ENCODE peak calls at places on chromosomes 5 and 9, in six cellular contexts. One of them, this sample, is unnamed.

GRCh38 chr5:116234681-116235080 is 149.9 kb downstream of the COMMD10 start:
- DNase-seq in choroid plexus epithelial cell: no peak
- DNase-seq in GM12865: no peak
- DNase-seq in Calu3: no peak
- DNase-seq in suprapubic skin: no peak
- DNase-seq in GM10248: no peak
- DNase-seq in this sample: no peak

GRCh38 chr9:35432076-35432475 is 57.8 kb upstream of the RUSC2 start:
- DNase-seq in choroid plexus epithelial cell: no peak
- DNase-seq in GM12865: no peak
- DNase-seq in Calu3: no peak
- DNase-seq in suprapubic skin: no peak
- DNase-seq in GM10248: no peak
- DNase-seq in this sample: no peak

GRCh38 chr5:77066823-77067442 is 20.2 kb downstream of the ZBED3 start:
- DNase-seq in choroid plexus epithelial cell: peak
- DNase-seq in GM12865: peak
- DNase-seq in Calu3: no peak
- DNase-seq in suprapubic skin: no peak
- DNase-seq in GM10248: no peak
- DNase-seq in this sample: no peak

GRCh38 chr5:33072700-33073099 is 361.6 kb downstream of the NPR3 start:
- DNase-seq in choroid plexus epithelial cell: no peak
- DNase-seq in GM12865: no peak
- DNase-seq in Calu3: no peak
- DNase-seq in suprapubic skin: no peak
- DNase-seq in GM10248: no peak
- DNase-seq in this sample: no peak

GRCh38 chr9:88889386-88889785 is 101.9 kb upstream of the S1PR3 start:
- DNase-seq in choroid plexus epithelial cell: peak
- DNase-seq in GM12865: no peak
- DNase-seq in Calu3: no peak
- DNase-seq in suprapubic skin: no peak
- DNase-seq in GM10248: no peak
- DNase-seq in this sample: no peak

GRCh38 chr5:175012267-175012666 is 287.9 kb downstream of the MSX2 start:
- DNase-seq in choroid plexus epithelial cell: no peak
- DNase-seq in GM12865: no peak
- DNase-seq in Calu3: no peak
- DNase-seq in suprapubic skin: no peak
- DNase-seq in GM10248: no peak
- DNase-seq in this sample: no peak

GRCh38 chr5:170151105-170151831 is 45.6 kb downstream of the FOXI1 start:
- DNase-seq in choroid plexus epithelial cell: peak
- DNase-seq in GM12865: peak
- DNase-seq in Calu3: peak
- DNase-seq in suprapubic skin: no peak
- DNase-seq in GM10248: peak
- DNase-seq in this sample: no peak

GRCh38 chr9:12822111-12822510 is 47.3 kb downstream of the LURAP1L start:
- DNase-seq in choroid plexus epithelial cell: no peak
- DNase-seq in GM12865: no peak
- DNase-seq in Calu3: no peak
- DNase-seq in suprapubic skin: no peak
- DNase-seq in GM10248: no peak
- DNase-seq in this sample: no peak

GRCh38 chr9:19992556-19992955 is 203.7 kb upstream of the SLC24A2 start:
- DNase-seq in choroid plexus epithelial cell: peak
- DNase-seq in GM12865: no peak
- DNase-seq in Calu3: no peak
- DNase-seq in suprapubic skin: no peak
- DNase-seq in GM10248: no peak
- DNase-seq in this sample: peak

GRCh38 chr5:1175801-1176472 is 25.5 kb upstream of the SLC6A19 start:
- DNase-seq in choroid plexus epithelial cell: no peak
- DNase-seq in GM12865: peak
- DNase-seq in Calu3: no peak
- DNase-seq in suprapubic skin: no peak
- DNase-seq in GM10248: no peak
- DNase-seq in this sample: no peak

GRCh38 chr5:107104040-107104773 is 566.5 kb downstream of the EFNA5 start:
- DNase-seq in choroid plexus epithelial cell: no peak
- DNase-seq in GM12865: no peak
- DNase-seq in Calu3: no peak
- DNase-seq in suprapubic skin: no peak
- DNase-seq in GM10248: no peak
- DNase-seq in this sample: no peak

GRCh38 chr9:110897899-110898298 is 140.4 kb downstream of the LPAR1 start:
- DNase-seq in choroid plexus epithelial cell: no peak
- DNase-seq in GM12865: no peak
- DNase-seq in Calu3: no peak
- DNase-seq in suprapubic skin: no peak
- DNase-seq in GM10248: no peak
- DNase-seq in this sample: no peak

GRCh38 chr9:134036130-134036529 is 10.8 kb downstream of the BRD3OS start:
- DNase-seq in choroid plexus epithelial cell: no peak
- DNase-seq in GM12865: no peak
- DNase-seq in Calu3: no peak
- DNase-seq in suprapubic skin: peak
- DNase-seq in GM10248: no peak
- DNase-seq in this sample: no peak

GRCh38 chr9:124281934-124282351 is 24.2 kb downstream of the NEK6 start:
- DNase-seq in choroid plexus epithelial cell: peak
- DNase-seq in GM12865: no peak
- DNase-seq in Calu3: peak
- DNase-seq in suprapubic skin: no peak
- DNase-seq in GM10248: no peak
- DNase-seq in this sample: peak

GRCh38 chr5:135885031-135885430 is 10.6 kb downstream of the IL9 start:
- DNase-seq in choroid plexus epithelial cell: no peak
- DNase-seq in GM12865: no peak
- DNase-seq in Calu3: no peak
- DNase-seq in suprapubic skin: no peak
- DNase-seq in GM10248: no peak
- DNase-seq in this sample: no peak

GRCh38 chr9:8400378-8400777 is 600.8 kb upstream of the DMAC1 start:
- DNase-seq in choroid plexus epithelial cell: no peak
- DNase-seq in GM12865: no peak
- DNase-seq in Calu3: no peak
- DNase-seq in suprapubic skin: no peak
- DNase-seq in GM10248: no peak
- DNase-seq in this sample: no peak

GRCh38 chr5:139458580-139459407 is 3.7 kb downstream of the ECSCR start:
- DNase-seq in choroid plexus epithelial cell: peak
- DNase-seq in GM12865: peak
- DNase-seq in Calu3: peak
- DNase-seq in suprapubic skin: no peak
- DNase-seq in GM10248: peak
- DNase-seq in this sample: peak

GRCh38 chr5:10518352-10518751 is 45.5 kb upstream of the ANKRD33B start:
- DNase-seq in choroid plexus epithelial cell: peak
- DNase-seq in GM12865: no peak
- DNase-seq in Calu3: no peak
- DNase-seq in suprapubic skin: no peak
- DNase-seq in GM10248: no peak
- DNase-seq in this sample: no peak

GRCh38 chr9:26391036-26391435 is 501.6 kb downstream of the CAAP1 start:
- DNase-seq in choroid plexus epithelial cell: no peak
- DNase-seq in GM12865: no peak
- DNase-seq in Calu3: no peak
- DNase-seq in suprapubic skin: no peak
- DNase-seq in GM10248: no peak
- DNase-seq in this sample: no peak

GRCh38 chr9:131645078-131645776 is 94.6 kb downstream of the RAPGEF1 start:
- DNase-seq in choroid plexus epithelial cell: no peak
- DNase-seq in GM12865: peak
- DNase-seq in Calu3: no peak
- DNase-seq in suprapubic skin: no peak
- DNase-seq in GM10248: no peak
- DNase-seq in this sample: peak

GRCh38 chr9:20358201-20358600 is 264.1 kb downstream of the MLLT3 start:
- DNase-seq in choroid plexus epithelial cell: peak
- DNase-seq in GM12865: no peak
- DNase-seq in Calu3: peak
- DNase-seq in suprapubic skin: no peak
- DNase-seq in GM10248: no peak
- DNase-seq in this sample: peak

GRCh38 chr9:98806394-98807069 is 938 bp upstream of the GALNT12 start:
- DNase-seq in choroid plexus epithelial cell: peak
- DNase-seq in GM12865: no peak
- DNase-seq in Calu3: no peak
- DNase-seq in suprapubic skin: peak
- DNase-seq in GM10248: no peak
- DNase-seq in this sample: no peak

GRCh38 chr9:112711050-112711689 is 6.7 kb downstream of the INIP start:
- DNase-seq in choroid plexus epithelial cell: peak
- DNase-seq in GM12865: peak
- DNase-seq in Calu3: no peak
- DNase-seq in suprapubic skin: no peak
- DNase-seq in GM10248: no peak
- DNase-seq in this sample: no peak

GRCh38 chr9:109730228-109730627 is 49.8 kb upstream of the PALM2AKAP2 start:
- DNase-seq in choroid plexus epithelial cell: peak
- DNase-seq in GM12865: no peak
- DNase-seq in Calu3: peak
- DNase-seq in suprapubic skin: no peak
- DNase-seq in GM10248: no peak
- DNase-seq in this sample: no peak

GRCh38 chr9:96154081-96154480 is 147.9 kb downstream of the HSD17B3 start:
- DNase-seq in choroid plexus epithelial cell: no peak
- DNase-seq in GM12865: no peak
- DNase-seq in Calu3: no peak
- DNase-seq in suprapubic skin: no peak
- DNase-seq in GM10248: no peak
- DNase-seq in this sample: no peak

GRCh38 chr9:27303219-27303618 is 6.3 kb upstream of the EQTN start:
- DNase-seq in choroid plexus epithelial cell: peak
- DNase-seq in GM12865: no peak
- DNase-seq in Calu3: peak
- DNase-seq in suprapubic skin: no peak
- DNase-seq in GM10248: no peak
- DNase-seq in this sample: no peak

GRCh38 chr5:57841671-57842375 is 359.2 kb upstream of the ACTBL2 start:
- DNase-seq in choroid plexus epithelial cell: peak
- DNase-seq in GM12865: no peak
- DNase-seq in Calu3: peak
- DNase-seq in suprapubic skin: no peak
- DNase-seq in GM10248: no peak
- DNase-seq in this sample: no peak

GRCh38 chr9:6150483-6150882 is 65.1 kb upstream of the IL33 start:
- DNase-seq in choroid plexus epithelial cell: no peak
- DNase-seq in GM12865: no peak
- DNase-seq in Calu3: no peak
- DNase-seq in suprapubic skin: no peak
- DNase-seq in GM10248: no peak
- DNase-seq in this sample: no peak

GRCh38 chr5:69271376-69271775 is 36.7 kb downstream of the CDK7 start:
- DNase-seq in choroid plexus epithelial cell: peak
- DNase-seq in GM12865: no peak
- DNase-seq in Calu3: peak
- DNase-seq in suprapubic skin: no peak
- DNase-seq in GM10248: no peak
- DNase-seq in this sample: no peak

DNA sequence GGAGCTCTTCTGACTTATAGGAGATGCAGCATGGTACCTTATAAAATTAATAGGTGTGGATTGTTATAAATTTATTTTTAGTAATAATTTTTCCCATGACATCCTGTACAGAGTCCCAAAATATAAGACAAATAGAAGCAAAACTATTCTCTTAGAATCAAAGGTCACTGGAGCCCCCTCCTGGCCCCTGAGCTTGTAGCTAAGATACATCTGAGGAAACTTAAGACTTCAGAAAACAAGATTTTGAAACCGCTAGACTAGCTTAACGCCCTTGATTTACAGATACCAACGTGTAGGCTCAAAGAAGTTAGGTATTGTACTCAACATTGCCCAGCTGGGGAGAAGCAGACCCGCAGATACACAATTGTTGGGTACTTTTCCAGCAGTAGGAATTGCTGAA is 45.7 kb upstream of the KCNN2 start:
- DNase-seq in choroid plexus epithelial cell: no peak
- DNase-seq in GM12865: no peak
- DNase-seq in Calu3: no peak
- DNase-seq in suprapubic skin: no peak
- DNase-seq in GM10248: no peak
- DNase-seq in this sample: no peak
- TF ChIP-seq CTCF in choroid plexus epithelial cell: no peak
- TF ChIP-seq CTCF in GM12865: no peak
- TF ChIP-seq CTCF in Calu3: no peak
- TF ChIP-seq CTCF in suprapubic skin: no peak
- TF ChIP-seq CTCF in GM10248: no peak
- TF ChIP-seq CTCF in this sample: no peak

GRCh38 chr9:23702311-23702922 is 123.6 kb downstream of the ELAVL2 start:
- DNase-seq in choroid plexus epithelial cell: no peak
- DNase-seq in GM12865: no peak
- DNase-seq in Calu3: no peak
- DNase-seq in suprapubic skin: no peak
- DNase-seq in GM10248: no peak
- DNase-seq in this sample: no peak
- TF ChIP-seq CTCF in choroid plexus epithelial cell: no peak
- TF ChIP-seq CTCF in GM12865: no peak
- TF ChIP-seq CTCF in Calu3: no peak
- TF ChIP-seq CTCF in suprapubic skin: no peak
- TF ChIP-seq CTCF in GM10248: no peak
- TF ChIP-seq CTCF in this sample: no peak

GRCh38 chr5:128532776-128533175 is 5.3 kb downstream of the FBN2 start:
- DNase-seq in choroid plexus epithelial cell: no peak
- DNase-seq in GM12865: no peak
- DNase-seq in Calu3: no peak
- DNase-seq in suprapubic skin: no peak
- DNase-seq in GM10248: no peak
- DNase-seq in this sample: no peak

GRCh38 chr5:128536229-128536860 is 1.7 kb downstream of the FBN2 start:
- DNase-seq in choroid plexus epithelial cell: peak
- DNase-seq in GM12865: no peak
- DNase-seq in Calu3: no peak
- DNase-seq in suprapubic skin: no peak
- DNase-seq in GM10248: no peak
- DNase-seq in this sample: no peak

GRCh38 chr5:128536861-128537305 is 1.2 kb downstream of the FBN2 start:
- DNase-seq in choroid plexus epithelial cell: peak
- DNase-seq in GM12865: no peak
- DNase-seq in Calu3: no peak
- DNase-seq in suprapubic skin: no peak
- DNase-seq in GM10248: no peak
- DNase-seq in this sample: no peak

GRCh38 chr5:128535225-128535624 is 2.8 kb downstream of the FBN2 start:
- DNase-seq in choroid plexus epithelial cell: peak
- DNase-seq in GM12865: no peak
- DNase-seq in Calu3: no peak
- DNase-seq in suprapubic skin: no peak
- DNase-seq in GM10248: no peak
- DNase-seq in this sample: no peak

GRCh38 chr5:128534729-128535128 is 3.3 kb downstream of the FBN2 start:
- DNase-seq in choroid plexus epithelial cell: peak
- DNase-seq in GM12865: no peak
- DNase-seq in Calu3: peak
- DNase-seq in suprapubic skin: no peak
- DNase-seq in GM10248: no peak
- DNase-seq in this sample: no peak
- TF ChIP-seq CTCF in choroid plexus epithelial cell: no peak
- TF ChIP-seq CTCF in GM12865: no peak
- TF ChIP-seq CTCF in Calu3: no peak
- TF ChIP-seq CTCF in suprapubic skin: no peak
- TF ChIP-seq CTCF in GM10248: no peak
- TF ChIP-seq CTCF in this sample: no peak

GRCh38 chr9:138009456-138010273 is 132.1 kb downstream of the CACNA1B start:
- DNase-seq in choroid plexus epithelial cell: no peak
- DNase-seq in GM12865: no peak
- DNase-seq in Calu3: no peak
- DNase-seq in suprapubic skin: peak
- DNase-seq in GM10248: peak
- DNase-seq in this sample: no peak
- TF ChIP-seq CTCF in choroid plexus epithelial cell: no peak
- TF ChIP-seq CTCF in GM12865: no peak
- TF ChIP-seq CTCF in Calu3: no peak
- TF ChIP-seq CTCF in suprapubic skin: no peak
- TF ChIP-seq CTCF in GM10248: no peak
- TF ChIP-seq CTCF in this sample: no peak